ENCODE peak calls at places on chromosomes 6 and 20, in four cellular contexts. I is IMR-90, Z is H1, Q is H9. J is an unnamed sample.

GRCh38 chr20:40931348-40932044 is 97.1 kb upstream of the TOP1 start:
- DNase-seq in I (no peak), Z (no peak), Q (no peak), J (no peak)

GRCh38 chr20:44552950-44553908 is 29.1 kb upstream of the PKIG start:
- DNase-seq in I (peak; percentile 94), Z (no peak), Q (no peak), J (no peak)

GRCh38 chr20:29300579-29301551 is 1956.6 kb upstream of the DEFB115 start:
- DNase-seq in I (no peak), Z (no peak), Q (no peak), J (no peak)

GRCh38 chr6:110816110-110816409 is 791 bp upstream of the CDK19 start:
- DNase-seq in I (no peak), Z (no peak), Q (no peak), J (no peak)

GRCh38 chr6:168002812-168003211 is 5.3 kb downstream of the KIF25 start:
- DNase-seq in I (no peak), Z (peak; percentile 35), Q (no peak), J (no peak)

GRCh38 chr20:62219101-62219991 is 732 bp downstream of the HRH3 start:
- DNase-seq in I (no peak), Z (peak; percentile 67), Q (peak; percentile 56), J (no peak)

GRCh38 chr6:11277275-11278206 is 45.1 kb upstream of the NEDD9 start:
- DNase-seq in I (peak; percentile 82), Z (no peak), Q (peak; percentile 60), J (peak; percentile 96)

GRCh38 chr20:22617160-22617559 is 32.8 kb upstream of the FOXA2 start:
- DNase-seq in I (no peak), Z (peak; percentile 27), Q (no peak), J (no peak)

GRCh38 chr6:144581807-144582537 is 296.8 kb downstream of the UTRN start:
- DNase-seq in I (peak; percentile 44), Z (no peak), Q (peak; percentile 30), J (peak; percentile 56)

GRCh38 chr20:25071722-25072121 is 10.2 kb downstream of the VSX1 start:
- DNase-seq in I (no peak), Z (peak; percentile 47), Q (peak; percentile 41), J (peak; percentile 78)

GRCh38 chr6:41371461-41371991 is 36.1 kb downstream of the NCR2 start:
- DNase-seq in I (peak; percentile 42), Z (peak; percentile 77), Q (peak; percentile 73), J (peak; percentile 89)

GRCh38 chr6:154613137-154613676 is 102.7 kb upstream of the CNKSR3 start:
- DNase-seq in I (peak; percentile 79), Z (no peak), Q (no peak), J (no peak)

GRCh38 chr6:85641522-85641915 is 1.2 kb downstream of the SYNCRIP start:
- DNase-seq in I (peak; percentile 25), Z (no peak), Q (no peak), J (no peak)

GRCh38 chr6:36432151-36432633 is 10.5 kb downstream of the PXT1 start:
- DNase-seq in I (peak; percentile 63), Z (no peak), Q (no peak), J (peak; percentile 72)

GRCh38 chr6:42403415-42403814 is 48.3 kb downstream of the TRERF1 start:
- DNase-seq in I (peak; percentile 40), Z (no peak), Q (no peak), J (peak; percentile 24)

GRCh38 chr20:11902264-11902663 is 15.4 kb upstream of the BTBD3 start:
- DNase-seq in I (peak; percentile 82), Z (no peak), Q (no peak), J (no peak)

GRCh38 chr6:87572031-87572430 is 17.8 kb downstream of the RARS2 start:
- DNase-seq in I (peak; percentile 24), Z (no peak), Q (no peak), J (no peak)

GRCh38 chr6:32623693-32624092 is 13.5 kb upstream of the HLA-DQA1 start:
- DNase-seq in I (no peak), Z (no peak), Q (no peak), J (no peak)

GRCh38 chr6:42306439-42307140 is 88.9 kb upstream of the MRPS10 start:
- DNase-seq in I (no peak), Z (no peak), Q (no peak), J (no peak)

GRCh38 chr6:38088010-38088409 is 268.5 kb downstream of the ZFAND3 start:
- DNase-seq in I (no peak), Z (no peak), Q (no peak), J (no peak)

GRCh38 chr20:3887870-3888614 is 1.1 kb upstream of the PANK2 start:
- DNase-seq in I (no peak), Z (no peak), Q (no peak), J (no peak)

GRCh38 chr6:48826884-48827701 is 636.0 kb downstream of the MMUT start:
- DNase-seq in I (peak; percentile 97), Z (no peak), Q (no peak), J (peak; percentile 13)

GRCh38 chr6:112413805-112414204 is 66.7 kb downstream of the RFPL4B start:
- DNase-seq in I (no peak), Z (no peak), Q (no peak), J (peak; percentile 70)

GRCh38 chr6:142728910-142729481 is 216.0 kb downstream of the HIVEP2 start:
- DNase-seq in I (peak; percentile 58), Z (no peak), Q (no peak), J (peak; percentile 60)

GRCh38 chr6:28589952-28590340 is 64.3 kb downstream of the GPX5 start:
- DNase-seq in I (no peak), Z (peak; percentile 67), Q (no peak), J (peak; percentile 35)

GRCh38 chr6:149128489-149129145 is 188.9 kb upstream of the TAB2 start:
- DNase-seq in I (no peak), Z (no peak), Q (no peak), J (peak; percentile 11)

GRCh38 chr6:18748314-18748713 is 361.2 kb downstream of the RNF144B start:
- DNase-seq in I (no peak), Z (no peak), Q (no peak), J (no peak)

GRCh38 chr20:57137676-57138075 is 128.8 kb downstream of the BMP7 start:
- DNase-seq in I (no peak), Z (no peak), Q (no peak), J (no peak)

GRCh38 chr6:133705071-133705470 is 183.8 kb upstream of the TCF21 start:
- DNase-seq in I (peak; percentile 91), Z (no peak), Q (no peak), J (no peak)

GRCh38 chr6:149336529-149336928 is 19.0 kb downstream of the TAB2 start:
- DNase-seq in I (no peak), Z (no peak), Q (no peak), J (no peak)

GRCh38 chr20:62623488-62624324 is 18.6 kb upstream of the SLCO4A1 start:
- DNase-seq in I (peak; percentile 68), Z (peak; percentile 85), Q (peak; percentile 93), J (peak; percentile 96)

GRCh38 chr6:14506656-14507242 is 389.2 kb downstream of the CD83 start:
- DNase-seq in I (no peak), Z (no peak), Q (no peak), J (no peak)

GRCh38 chr6:127515794-127516675 is 3.1 kb downstream of the MTCL3 start:
- DNase-seq in I (peak; percentile 55), Z (peak; percentile 84), Q (peak; percentile 85), J (peak; percentile 90)

GRCh38 chr6:127516676-127517273 is 2.4 kb downstream of the MTCL3 start:
- DNase-seq in I (peak; percentile 57), Z (peak; percentile 74), Q (peak; percentile 74), J (peak; percentile 89)

GRCh38 chr6:127515234-127515793 is 3.8 kb downstream of the MTCL3 start:
- DNase-seq in I (no peak), Z (peak; percentile 81), Q (peak; percentile 82), J (peak; percentile 89)

GRCh38 chr6:127513425-127513824 is 5.7 kb downstream of the MTCL3 start:
- DNase-seq in I (no peak), Z (no peak), Q (no peak), J (no peak)

DNA sequence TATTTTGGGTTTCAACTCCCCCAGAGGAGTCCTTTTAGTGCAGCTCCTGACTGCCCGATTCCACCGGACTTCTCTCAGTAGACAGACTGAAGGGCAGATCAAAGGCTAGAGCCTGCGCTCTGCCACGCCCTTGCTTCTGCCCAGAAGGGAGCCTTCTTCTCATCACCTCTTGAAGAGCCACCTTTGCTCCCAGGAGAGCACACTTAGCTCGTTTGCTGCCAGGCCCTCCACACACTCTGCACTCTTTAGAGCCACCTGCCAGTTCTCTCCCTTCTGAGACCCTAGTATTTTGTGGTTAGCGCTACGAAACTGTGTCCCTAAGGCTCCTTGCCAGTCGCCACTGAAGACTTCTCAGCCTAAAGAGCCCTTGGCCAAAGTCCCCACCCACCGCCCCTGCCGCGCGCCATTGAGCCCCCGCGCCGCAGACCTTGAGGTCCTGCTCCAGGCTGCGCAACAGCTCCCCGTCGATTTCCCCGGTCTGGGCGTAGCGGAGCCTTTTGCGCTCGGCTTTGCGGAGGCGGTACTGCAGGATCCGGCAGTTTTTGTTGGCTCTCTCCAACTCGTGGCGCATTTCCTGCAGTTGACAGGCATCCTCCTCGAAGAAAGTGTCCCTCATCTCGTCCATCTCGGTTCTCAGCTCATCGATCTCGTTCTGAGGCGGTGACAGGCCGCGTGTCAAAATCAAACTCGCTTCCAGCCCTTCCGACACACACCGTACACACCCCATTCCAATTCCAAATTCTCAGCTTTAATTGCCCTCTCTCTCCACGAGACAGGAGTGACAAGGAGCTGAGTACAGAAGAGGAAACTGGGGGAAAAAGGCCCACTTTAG is 4.5 kb downstream of the MTCL3 start:
- DNase-seq in I (peak; percentile 48), Z (peak; percentile 71), Q (peak; percentile 74), J (peak; percentile 80)
- H2AK5ac ChIP-seq in I (no peak overlapping the region), Z (no peak overlapping the region), Q (no peak overlapping the region), J (no peak overlapping the region)

GRCh38 chr6:27076116-27076515 is 171.4 kb upstream of the PRSS16 start:
- DNase-seq in I (no peak), Z (no peak), Q (no peak), J (no peak)

GRCh38 chr6:27078734-27079357 is 168.7 kb upstream of the PRSS16 start:
- DNase-seq in I (peak; percentile 68), Z (peak; percentile 83), Q (peak; percentile 82), J (peak; percentile 71)

GRCh38 chr6:27081931-27082330 is 165.6 kb upstream of the PRSS16 start:
- DNase-seq in I (no peak), Z (no peak), Q (no peak), J (no peak)

DNA sequence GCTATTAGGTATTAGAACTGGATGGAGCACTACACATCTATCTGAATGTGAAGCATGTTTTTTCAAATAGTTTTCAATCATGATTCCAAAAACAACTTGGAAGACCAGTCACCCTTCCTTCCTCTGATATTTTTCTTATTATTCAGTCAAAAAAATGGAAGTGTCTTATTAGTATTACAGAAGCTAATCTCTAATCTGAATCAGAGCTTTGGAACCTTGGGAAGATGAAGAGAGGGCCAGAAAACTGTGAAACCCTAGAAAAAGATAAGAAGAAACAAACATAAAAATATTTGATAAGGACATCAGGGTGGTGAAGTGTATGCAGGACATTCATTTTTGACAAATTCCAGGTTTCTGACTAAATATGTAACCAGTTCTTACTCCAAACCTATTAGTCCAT is 166.3 kb upstream of the PRSS16 start:
- DNase-seq in I (no peak), Z (no peak), Q (no peak), J (no peak)
- H4K5ac ChIP-seq in I (no peak overlapping the region), Z (no peak overlapping the region), Q (no peak overlapping the region), J (no peak overlapping the region)

DNA sequence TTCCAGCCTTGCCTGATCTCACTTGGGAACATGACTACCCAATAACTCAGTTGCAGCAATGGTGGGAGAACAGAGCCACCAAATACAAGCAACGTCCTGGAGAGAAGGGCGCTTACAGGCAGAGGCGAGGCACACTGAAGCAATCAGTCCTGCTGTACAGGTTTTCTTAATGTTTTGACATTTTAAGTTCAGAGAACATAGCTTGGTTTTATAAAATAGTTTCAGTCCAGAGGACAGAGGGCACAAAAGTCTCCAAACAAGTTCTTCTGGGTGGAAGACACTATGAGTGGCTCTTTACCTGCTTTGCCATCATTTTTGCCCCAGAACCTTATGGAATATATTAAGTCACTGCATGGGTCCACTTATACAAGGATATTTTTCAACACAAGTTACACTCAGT is 103.4 kb upstream of the KCNG1 start:
- DNase-seq in I (no peak), Z (no peak), Q (no peak), J (no peak)
- H3K18ac ChIP-seq in I (no peak overlapping the region), Z (no peak overlapping the region), Q (no peak overlapping the region), J (no peak overlapping the region)

GRCh38 chr20:2751868-2752630 is 48.4 kb downstream of the CPXM1 start:
- DNase-seq in I (no peak), Z (peak; percentile 60), Q (no peak), J (no peak)
- H2AK5ac ChIP-seq in I (no peak overlapping the region), Z (no peak overlapping the region), Q (no peak overlapping the region), J (no peak overlapping the region)

J was measured in mesendoderm.